ENCODE peak calls at places on chromosomes 16 and 17, in seven cellular contexts. One of them, this sample, is unnamed.

GRCh38 chr17:37736428-37736827 is 8.4 kb downstream of the HNF1B start:
- DNase-seq in progenitor cell of endocrine pancreas: no peak
- DNase-seq in frontal cortex: no peak
- DNase-seq in activated naive CD4-positive, alpha-beta T cell treated with anti-CD3 and anti-CD28 coated beads for 36 hours: no peak
- DNase-seq in GM12864: no peak
- DNase-seq in stimulated activated CD4-positive, alpha-beta T cell treated with anti-CD3 and anti-CD28 coated beads, Interleukin-12 subunit alpha, Interleukin-12 subunit beta, amount 100 ng/mL, for 4 hours: no peak
- DNase-seq in AG09319: no peak
- DNase-seq in this sample: no peak

GRCh38 chr16:17817260-17817659 is 346.5 kb upstream of the XYLT1 start:
- DNase-seq in GM12864: no peak
- DNase-seq in frontal cortex: no peak
- DNase-seq in AG09319: no peak
- DNase-seq in progenitor cell of endocrine pancreas: no peak
- DNase-seq in stimulated activated CD4-positive, alpha-beta T cell treated with anti-CD3 and anti-CD28 coated beads, Interleukin-12 subunit alpha, Interleukin-12 subunit beta, amount 100 ng/mL, for 4 hours: no peak
- DNase-seq in activated naive CD4-positive, alpha-beta T cell treated with anti-CD3 and anti-CD28 coated beads for 36 hours: no peak
- DNase-seq in this sample: no peak

GRCh38 chr16:71542377-71542776 is 16.2 kb downstream of the CHST4 start:
- DNase-seq in frontal cortex: no peak
- DNase-seq in activated naive CD4-positive, alpha-beta T cell treated with anti-CD3 and anti-CD28 coated beads for 36 hours: peak; percentile 80
- DNase-seq in AG09319: no peak
- DNase-seq in progenitor cell of endocrine pancreas: peak; percentile 18
- DNase-seq in stimulated activated CD4-positive, alpha-beta T cell treated with anti-CD3 and anti-CD28 coated beads, Interleukin-12 subunit alpha, Interleukin-12 subunit beta, amount 100 ng/mL, for 4 hours: peak; percentile 40
- DNase-seq in GM12864: no peak
- DNase-seq in this sample: peak; percentile 61

GRCh38 chr16:66911801-66912200 is 6.9 kb downstream of the CDH16 start:
- DNase-seq in progenitor cell of endocrine pancreas: no peak
- DNase-seq in GM12864: no peak
- DNase-seq in stimulated activated CD4-positive, alpha-beta T cell treated with anti-CD3 and anti-CD28 coated beads, Interleukin-12 subunit alpha, Interleukin-12 subunit beta, amount 100 ng/mL, for 4 hours: no peak
- DNase-seq in AG09319: no peak
- DNase-seq in frontal cortex: no peak
- DNase-seq in activated naive CD4-positive, alpha-beta T cell treated with anti-CD3 and anti-CD28 coated beads for 36 hours: no peak
- DNase-seq in this sample: no peak

GRCh38 chr17:49016775-49017463 is 19.7 kb downstream of the IGF2BP1 start:
- DNase-seq in frontal cortex: peak; percentile 42
- DNase-seq in activated naive CD4-positive, alpha-beta T cell treated with anti-CD3 and anti-CD28 coated beads for 36 hours: no peak
- DNase-seq in AG09319: no peak
- DNase-seq in stimulated activated CD4-positive, alpha-beta T cell treated with anti-CD3 and anti-CD28 coated beads, Interleukin-12 subunit alpha, Interleukin-12 subunit beta, amount 100 ng/mL, for 4 hours: no peak
- DNase-seq in GM12864: no peak
- DNase-seq in progenitor cell of endocrine pancreas: no peak
- DNase-seq in this sample: no peak

GRCh38 chr16:87723224-87723619 is 42.6 kb downstream of the KLHDC4 start:
- DNase-seq in GM12864: no peak
- DNase-seq in stimulated activated CD4-positive, alpha-beta T cell treated with anti-CD3 and anti-CD28 coated beads, Interleukin-12 subunit alpha, Interleukin-12 subunit beta, amount 100 ng/mL, for 4 hours: no peak
- DNase-seq in AG09319: no peak
- DNase-seq in activated naive CD4-positive, alpha-beta T cell treated with anti-CD3 and anti-CD28 coated beads for 36 hours: no peak
- DNase-seq in frontal cortex: peak; percentile 86
- DNase-seq in progenitor cell of endocrine pancreas: no peak
- DNase-seq in this sample: peak; percentile 81

GRCh38 chr17:72884066-72884465 is 208.4 kb downstream of the SLC39A11 start:
- DNase-seq in stimulated activated CD4-positive, alpha-beta T cell treated with anti-CD3 and anti-CD28 coated beads, Interleukin-12 subunit alpha, Interleukin-12 subunit beta, amount 100 ng/mL, for 4 hours: no peak
- DNase-seq in progenitor cell of endocrine pancreas: no peak
- DNase-seq in GM12864: no peak
- DNase-seq in AG09319: no peak
- DNase-seq in frontal cortex: peak; percentile 32
- DNase-seq in activated naive CD4-positive, alpha-beta T cell treated with anti-CD3 and anti-CD28 coated beads for 36 hours: no peak
- DNase-seq in this sample: no peak

GRCh38 chr16:63787014-63787413 is 1334.8 kb downstream of the CDH11 start:
- DNase-seq in AG09319: no peak
- DNase-seq in GM12864: no peak
- DNase-seq in activated naive CD4-positive, alpha-beta T cell treated with anti-CD3 and anti-CD28 coated beads for 36 hours: no peak
- DNase-seq in progenitor cell of endocrine pancreas: no peak
- DNase-seq in frontal cortex: no peak
- DNase-seq in stimulated activated CD4-positive, alpha-beta T cell treated with anti-CD3 and anti-CD28 coated beads, Interleukin-12 subunit alpha, Interleukin-12 subunit beta, amount 100 ng/mL, for 4 hours: no peak
- DNase-seq in this sample: no peak

GRCh38 chr16:20348365-20349185 is 3.9 kb downstream of the UMOD start:
- DNase-seq in AG09319: no peak
- DNase-seq in stimulated activated CD4-positive, alpha-beta T cell treated with anti-CD3 and anti-CD28 coated beads, Interleukin-12 subunit alpha, Interleukin-12 subunit beta, amount 100 ng/mL, for 4 hours: no peak
- DNase-seq in frontal cortex: no peak
- DNase-seq in activated naive CD4-positive, alpha-beta T cell treated with anti-CD3 and anti-CD28 coated beads for 36 hours: no peak
- DNase-seq in progenitor cell of endocrine pancreas: no peak
- DNase-seq in GM12864: no peak
- DNase-seq in this sample: no peak

GRCh38 chr16:56047307-56048234 is 143.7 kb upstream of the GNAO1 start:
- DNase-seq in stimulated activated CD4-positive, alpha-beta T cell treated with anti-CD3 and anti-CD28 coated beads, Interleukin-12 subunit alpha, Interleukin-12 subunit beta, amount 100 ng/mL, for 4 hours: no peak
- DNase-seq in AG09319: no peak
- DNase-seq in GM12864: no peak
- DNase-seq in activated naive CD4-positive, alpha-beta T cell treated with anti-CD3 and anti-CD28 coated beads for 36 hours: no peak
- DNase-seq in progenitor cell of endocrine pancreas: no peak
- DNase-seq in frontal cortex: peak; percentile 11
- DNase-seq in this sample: no peak

GRCh38 chr16:61820398-61820797 is 215.8 kb downstream of the CDH8 start:
- DNase-seq in GM12864: no peak
- DNase-seq in progenitor cell of endocrine pancreas: no peak
- DNase-seq in stimulated activated CD4-positive, alpha-beta T cell treated with anti-CD3 and anti-CD28 coated beads, Interleukin-12 subunit alpha, Interleukin-12 subunit beta, amount 100 ng/mL, for 4 hours: no peak
- DNase-seq in activated naive CD4-positive, alpha-beta T cell treated with anti-CD3 and anti-CD28 coated beads for 36 hours: no peak
- DNase-seq in frontal cortex: no peak
- DNase-seq in AG09319: no peak
- DNase-seq in this sample: no peak

GRCh38 chr16:4380131-4381063 is 8.7 kb downstream of the VASN start:
- DNase-seq in progenitor cell of endocrine pancreas: no peak
- DNase-seq in AG09319: no peak
- DNase-seq in frontal cortex: no peak
- DNase-seq in stimulated activated CD4-positive, alpha-beta T cell treated with anti-CD3 and anti-CD28 coated beads, Interleukin-12 subunit alpha, Interleukin-12 subunit beta, amount 100 ng/mL, for 4 hours: no peak
- DNase-seq in activated naive CD4-positive, alpha-beta T cell treated with anti-CD3 and anti-CD28 coated beads for 36 hours: no peak
- DNase-seq in GM12864: no peak
- DNase-seq in this sample: no peak

GRCh38 chr16:67555795-67556212 is 6.5 kb upstream of the CTCF start:
- DNase-seq in frontal cortex: no peak
- DNase-seq in AG09319: no peak
- DNase-seq in stimulated activated CD4-positive, alpha-beta T cell treated with anti-CD3 and anti-CD28 coated beads, Interleukin-12 subunit alpha, Interleukin-12 subunit beta, amount 100 ng/mL, for 4 hours: no peak
- DNase-seq in GM12864: no peak
- DNase-seq in activated naive CD4-positive, alpha-beta T cell treated with anti-CD3 and anti-CD28 coated beads for 36 hours: peak; percentile 41
- DNase-seq in progenitor cell of endocrine pancreas: no peak
- DNase-seq in this sample: peak; percentile 23

GRCh38 chr17:28760987-28761562 is 17.3 kb downstream of the TRAF4 start:
- DNase-seq in AG09319: no peak
- DNase-seq in progenitor cell of endocrine pancreas: no peak
- DNase-seq in GM12864: no peak
- DNase-seq in activated naive CD4-positive, alpha-beta T cell treated with anti-CD3 and anti-CD28 coated beads for 36 hours: no peak
- DNase-seq in frontal cortex: no peak
- DNase-seq in stimulated activated CD4-positive, alpha-beta T cell treated with anti-CD3 and anti-CD28 coated beads, Interleukin-12 subunit alpha, Interleukin-12 subunit beta, amount 100 ng/mL, for 4 hours: no peak
- DNase-seq in this sample: no peak

GRCh38 chr17:48646183-48647102 is 20.3 kb upstream of the HOXB9 start:
- DNase-seq in activated naive CD4-positive, alpha-beta T cell treated with anti-CD3 and anti-CD28 coated beads for 36 hours: no peak
- DNase-seq in stimulated activated CD4-positive, alpha-beta T cell treated with anti-CD3 and anti-CD28 coated beads, Interleukin-12 subunit alpha, Interleukin-12 subunit beta, amount 100 ng/mL, for 4 hours: no peak
- DNase-seq in AG09319: no peak
- DNase-seq in progenitor cell of endocrine pancreas: no peak
- DNase-seq in GM12864: no peak
- DNase-seq in frontal cortex: peak; percentile 6
- DNase-seq in this sample: peak; percentile 75

GRCh38 chr16:1309888-1310831 is 724 bp downstream of the UBE2I start:
- DNase-seq in progenitor cell of endocrine pancreas: no peak
- DNase-seq in GM12864: no peak
- DNase-seq in activated naive CD4-positive, alpha-beta T cell treated with anti-CD3 and anti-CD28 coated beads for 36 hours: peak; percentile 68
- DNase-seq in stimulated activated CD4-positive, alpha-beta T cell treated with anti-CD3 and anti-CD28 coated beads, Interleukin-12 subunit alpha, Interleukin-12 subunit beta, amount 100 ng/mL, for 4 hours: peak; percentile 55
- DNase-seq in frontal cortex: peak; percentile 52
- DNase-seq in AG09319: no peak
- DNase-seq in this sample: peak; percentile 66

GRCh38 chr16:72042157-72042660 is 12.1 kb upstream of the HP start:
- DNase-seq in stimulated activated CD4-positive, alpha-beta T cell treated with anti-CD3 and anti-CD28 coated beads, Interleukin-12 subunit alpha, Interleukin-12 subunit beta, amount 100 ng/mL, for 4 hours: no peak
- DNase-seq in activated naive CD4-positive, alpha-beta T cell treated with anti-CD3 and anti-CD28 coated beads for 36 hours: no peak
- DNase-seq in GM12864: no peak
- DNase-seq in frontal cortex: no peak
- DNase-seq in AG09319: no peak
- DNase-seq in progenitor cell of endocrine pancreas: no peak
- DNase-seq in this sample: no peak

GRCh38 chr17:61168506-61168905 is 231.1 kb upstream of the TBX2 start:
- DNase-seq in activated naive CD4-positive, alpha-beta T cell treated with anti-CD3 and anti-CD28 coated beads for 36 hours: no peak
- DNase-seq in GM12864: no peak
- DNase-seq in AG09319: no peak
- DNase-seq in frontal cortex: no peak
- DNase-seq in progenitor cell of endocrine pancreas: no peak
- DNase-seq in stimulated activated CD4-positive, alpha-beta T cell treated with anti-CD3 and anti-CD28 coated beads, Interleukin-12 subunit alpha, Interleukin-12 subunit beta, amount 100 ng/mL, for 4 hours: no peak
- DNase-seq in this sample: no peak

GRCh38 chr17:37485938-37486570 is 3.6 kb upstream of the DUSP14 start:
- DNase-seq in AG09319: no peak
- DNase-seq in progenitor cell of endocrine pancreas: no peak
- DNase-seq in frontal cortex: no peak
- DNase-seq in GM12864: no peak
- DNase-seq in stimulated activated CD4-positive, alpha-beta T cell treated with anti-CD3 and anti-CD28 coated beads, Interleukin-12 subunit alpha, Interleukin-12 subunit beta, amount 100 ng/mL, for 4 hours: no peak
- DNase-seq in activated naive CD4-positive, alpha-beta T cell treated with anti-CD3 and anti-CD28 coated beads for 36 hours: no peak
- DNase-seq in this sample: no peak

GRCh38 chr16:75494696-75495601 is at the start of gene CHST6:
- DNase-seq in frontal cortex: peak; percentile 70
- DNase-seq in GM12864: no peak
- DNase-seq in AG09319: no peak
- DNase-seq in activated naive CD4-positive, alpha-beta T cell treated with anti-CD3 and anti-CD28 coated beads for 36 hours: no peak
- DNase-seq in progenitor cell of endocrine pancreas: peak; percentile 55
- DNase-seq in stimulated activated CD4-positive, alpha-beta T cell treated with anti-CD3 and anti-CD28 coated beads, Interleukin-12 subunit alpha, Interleukin-12 subunit beta, amount 100 ng/mL, for 4 hours: peak; percentile 10
- DNase-seq in this sample: peak; percentile 86

GRCh38 chr16:51155901-51156810 is 5.1 kb upstream of the SALL1 start:
- DNase-seq in activated naive CD4-positive, alpha-beta T cell treated with anti-CD3 and anti-CD28 coated beads for 36 hours: no peak
- DNase-seq in progenitor cell of endocrine pancreas: peak; percentile 19
- DNase-seq in stimulated activated CD4-positive, alpha-beta T cell treated with anti-CD3 and anti-CD28 coated beads, Interleukin-12 subunit alpha, Interleukin-12 subunit beta, amount 100 ng/mL, for 4 hours: no peak
- DNase-seq in GM12864: no peak
- DNase-seq in AG09319: no peak
- DNase-seq in frontal cortex: no peak
- DNase-seq in this sample: no peak

GRCh38 chr16:22161999-22162657 is at the start of gene SDR42E2:
- DNase-seq in stimulated activated CD4-positive, alpha-beta T cell treated with anti-CD3 and anti-CD28 coated beads, Interleukin-12 subunit alpha, Interleukin-12 subunit beta, amount 100 ng/mL, for 4 hours: peak; percentile 53
- DNase-seq in AG09319: no peak
- DNase-seq in activated naive CD4-positive, alpha-beta T cell treated with anti-CD3 and anti-CD28 coated beads for 36 hours: peak; percentile 41
- DNase-seq in GM12864: no peak
- DNase-seq in frontal cortex: no peak
- DNase-seq in progenitor cell of endocrine pancreas: peak; percentile 38
- DNase-seq in this sample: peak; percentile 57

GRCh38 chr17:47822785-47823184 is 1.2 kb upstream of the OSBPL7 start:
- DNase-seq in progenitor cell of endocrine pancreas: no peak
- DNase-seq in frontal cortex: no peak
- DNase-seq in activated naive CD4-positive, alpha-beta T cell treated with anti-CD3 and anti-CD28 coated beads for 36 hours: no peak
- DNase-seq in GM12864: no peak
- DNase-seq in AG09319: no peak
- DNase-seq in stimulated activated CD4-positive, alpha-beta T cell treated with anti-CD3 and anti-CD28 coated beads, Interleukin-12 subunit alpha, Interleukin-12 subunit beta, amount 100 ng/mL, for 4 hours: no peak
- DNase-seq in this sample: no peak

GRCh38 chr16:19804538-19805323 is 79.9 kb downstream of the GPRC5B start:
- DNase-seq in GM12864: no peak
- DNase-seq in activated naive CD4-positive, alpha-beta T cell treated with anti-CD3 and anti-CD28 coated beads for 36 hours: peak; percentile 79
- DNase-seq in frontal cortex: no peak
- DNase-seq in stimulated activated CD4-positive, alpha-beta T cell treated with anti-CD3 and anti-CD28 coated beads, Interleukin-12 subunit alpha, Interleukin-12 subunit beta, amount 100 ng/mL, for 4 hours: peak; percentile 7
- DNase-seq in AG09319: no peak
- DNase-seq in progenitor cell of endocrine pancreas: no peak
- DNase-seq in this sample: no peak

GRCh38 chr17:78241277-78242023 is 10.0 kb downstream of the TMEM235 start:
- DNase-seq in AG09319: no peak
- DNase-seq in frontal cortex: peak; percentile 58
- DNase-seq in progenitor cell of endocrine pancreas: no peak
- DNase-seq in GM12864: no peak
- DNase-seq in activated naive CD4-positive, alpha-beta T cell treated with anti-CD3 and anti-CD28 coated beads for 36 hours: no peak
- DNase-seq in stimulated activated CD4-positive, alpha-beta T cell treated with anti-CD3 and anti-CD28 coated beads, Interleukin-12 subunit alpha, Interleukin-12 subunit beta, amount 100 ng/mL, for 4 hours: no peak
- DNase-seq in this sample: no peak

GRCh38 chr17:75818326-75818885 is 25.8 kb downstream of the UNC13D start:
- DNase-seq in AG09319: no peak
- DNase-seq in GM12864: no peak
- DNase-seq in frontal cortex: no peak
- DNase-seq in progenitor cell of endocrine pancreas: no peak
- DNase-seq in stimulated activated CD4-positive, alpha-beta T cell treated with anti-CD3 and anti-CD28 coated beads, Interleukin-12 subunit alpha, Interleukin-12 subunit beta, amount 100 ng/mL, for 4 hours: no peak
- DNase-seq in activated naive CD4-positive, alpha-beta T cell treated with anti-CD3 and anti-CD28 coated beads for 36 hours: no peak
- DNase-seq in this sample: no peak

GRCh38 chr16:21301168-21301894 is 23.2 kb upstream of the CRYM start:
- DNase-seq in stimulated activated CD4-positive, alpha-beta T cell treated with anti-CD3 and anti-CD28 coated beads, Interleukin-12 subunit alpha, Interleukin-12 subunit beta, amount 100 ng/mL, for 4 hours: peak; percentile 45
- DNase-seq in progenitor cell of endocrine pancreas: peak; percentile 59
- DNase-seq in GM12864: peak; percentile 60
- DNase-seq in frontal cortex: peak; percentile 44
- DNase-seq in activated naive CD4-positive, alpha-beta T cell treated with anti-CD3 and anti-CD28 coated beads for 36 hours: peak; percentile 65
- DNase-seq in AG09319: no peak
- DNase-seq in this sample: peak; percentile 89

GRCh38 chr16:11024333-11025053 is 80.1 kb downstream of the CLEC16A start:
- DNase-seq in frontal cortex: no peak
- DNase-seq in stimulated activated CD4-positive, alpha-beta T cell treated with anti-CD3 and anti-CD28 coated beads, Interleukin-12 subunit alpha, Interleukin-12 subunit beta, amount 100 ng/mL, for 4 hours: no peak
- DNase-seq in GM12864: no peak
- DNase-seq in AG09319: no peak
- DNase-seq in progenitor cell of endocrine pancreas: no peak
- DNase-seq in activated naive CD4-positive, alpha-beta T cell treated with anti-CD3 and anti-CD28 coated beads for 36 hours: no peak
- DNase-seq in this sample: no peak

This sample was measured in GM20000.